ENCODE peak calls at places on chromosomes 2 and 18, in five cellular contexts. E, M, Y, I and K are unnamed samples.

GRCh38 chr18:34866739-34867138 is 156.6 kb downstream of the DTNA start:
- DNase-seq in Y (peak), I (no peak), E (no peak), M (peak), K (no peak)

GRCh38 chr2:113061896-113062770 is 3.1 kb downstream of the IL36RN start:
- DNase-seq in E (no peak), Y (no peak), I (no peak), M (no peak), K (no peak)

GRCh38 chr2:9166579-9167392 is 39.8 kb upstream of the ASAP2 start:
- DNase-seq in I (peak), E (no peak), M (no peak), Y (no peak), K (no peak)

GRCh38 chr2:219369447-219369861 is 18.3 kb downstream of the DNPEP start:
- DNase-seq in Y (peak), I (no peak), E (no peak), M (no peak), K (no peak)

GRCh38 chr18:48769006-48769646 is 181.6 kb downstream of the SMAD7 start:
- DNase-seq in I (no peak), E (no peak), Y (no peak), M (no peak), K (no peak)

GRCh38 chr18:34637094-34637801 is 72.8 kb upstream of the DTNA start:
- DNase-seq in E (no peak), Y (no peak), M (no peak), I (no peak), K (no peak)

GRCh38 chr2:126942427-126943203 is 43.9 kb downstream of the TEX51 start:
- DNase-seq in E (no peak), Y (no peak), I (no peak), M (no peak), K (peak)

GRCh38 chr2:216057688-216058193 is 23.9 kb downstream of the PECR start:
- DNase-seq in E (peak), Y (no peak), M (no peak), I (no peak), K (no peak)

GRCh38 chr2:186617186-186617585 is 27.3 kb downstream of the ITGAV start:
- DNase-seq in Y (no peak), I (no peak), M (no peak), E (no peak), K (no peak)
- TF ChIP-seq JUN in Y (no peak), I (no peak), M (no peak), E (no peak), K (no peak)

GRCh38 chr2:20674974-20675679 is 8.2 kb downstream of the GDF7 start:
- DNase-seq in I (peak), Y (peak), E (no peak), M (peak), K (no peak)
- TF ChIP-seq JUN in I (no peak), Y (no peak), E (no peak), M (no peak), K (no peak)

GRCh38 chr2:84280873-84281272 is 178.2 kb downstream of the SUCLG1 start:
- DNase-seq in M (peak), I (no peak), E (no peak), Y (no peak), K (no peak)

GRCh38 chr2:84273406-84273805 is 185.7 kb downstream of the SUCLG1 start:
- DNase-seq in M (no peak), E (no peak), I (no peak), Y (no peak), K (no peak)

GRCh38 chr2:84278386-84278785 is 180.7 kb downstream of the SUCLG1 start:
- DNase-seq in M (no peak), I (no peak), E (no peak), Y (no peak), K (no peak)

GRCh38 chr2:84271987-84272386 is 187.1 kb downstream of the SUCLG1 start:
- DNase-seq in E (no peak), I (no peak), M (no peak), Y (no peak), K (no peak)

GRCh38 chr2:84276585-84277255 is 182.4 kb downstream of the SUCLG1 start:
- DNase-seq in E (no peak), M (no peak), I (no peak), Y (no peak), K (no peak)
- TF ChIP-seq JUN in E (no peak), M (no peak), I (no peak), Y (no peak), K (no peak)

DNA sequence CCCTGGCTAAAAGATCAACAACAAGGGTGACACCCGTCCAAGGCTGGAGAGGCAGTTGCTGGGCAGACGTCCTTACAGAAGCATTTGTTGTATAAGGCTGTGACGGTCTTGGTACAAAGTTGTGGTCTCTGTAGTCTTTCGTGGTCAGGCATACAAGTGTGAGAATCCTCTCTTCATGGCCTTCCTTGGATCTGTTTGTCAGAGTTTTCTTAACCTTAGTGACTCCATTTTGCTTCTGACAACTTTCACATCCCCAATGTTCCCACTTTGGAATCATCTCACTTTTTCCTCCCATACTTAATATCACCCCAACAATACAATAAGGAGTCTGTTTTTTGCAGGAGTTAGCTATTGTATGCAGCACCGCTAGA is 72.7 kb upstream of the ZCCHC2 start:
- DNase-seq in I (no peak), Y (no peak), M (no peak), E (no peak), K (no peak)
- TF ChIP-seq JUN in I (no peak), Y (no peak), M (no peak), E (no peak), K (no peak)

GRCh38 chr2:197281421-197281820 is 29.2 kb downstream of the ANKRD44 start:
- DNase-seq in I (no peak), E (no peak), Y (no peak), M (no peak), K (no peak)

GRCh38 chr2:197277726-197278259 is 32.8 kb downstream of the ANKRD44 start:
- DNase-seq in Y (no peak), M (no peak), I (no peak), E (no peak), K (no peak)

GRCh38 chr2:197276156-197276555 is 34.4 kb downstream of the ANKRD44 start:
- DNase-seq in M (no peak), E (no peak), Y (no peak), I (no peak), K (no peak)

GRCh38 chr2:197278804-197279763 is 31.5 kb downstream of the ANKRD44 start:
- DNase-seq in Y (no peak), M (no peak), E (no peak), I (no peak), K (no peak)

DNA sequence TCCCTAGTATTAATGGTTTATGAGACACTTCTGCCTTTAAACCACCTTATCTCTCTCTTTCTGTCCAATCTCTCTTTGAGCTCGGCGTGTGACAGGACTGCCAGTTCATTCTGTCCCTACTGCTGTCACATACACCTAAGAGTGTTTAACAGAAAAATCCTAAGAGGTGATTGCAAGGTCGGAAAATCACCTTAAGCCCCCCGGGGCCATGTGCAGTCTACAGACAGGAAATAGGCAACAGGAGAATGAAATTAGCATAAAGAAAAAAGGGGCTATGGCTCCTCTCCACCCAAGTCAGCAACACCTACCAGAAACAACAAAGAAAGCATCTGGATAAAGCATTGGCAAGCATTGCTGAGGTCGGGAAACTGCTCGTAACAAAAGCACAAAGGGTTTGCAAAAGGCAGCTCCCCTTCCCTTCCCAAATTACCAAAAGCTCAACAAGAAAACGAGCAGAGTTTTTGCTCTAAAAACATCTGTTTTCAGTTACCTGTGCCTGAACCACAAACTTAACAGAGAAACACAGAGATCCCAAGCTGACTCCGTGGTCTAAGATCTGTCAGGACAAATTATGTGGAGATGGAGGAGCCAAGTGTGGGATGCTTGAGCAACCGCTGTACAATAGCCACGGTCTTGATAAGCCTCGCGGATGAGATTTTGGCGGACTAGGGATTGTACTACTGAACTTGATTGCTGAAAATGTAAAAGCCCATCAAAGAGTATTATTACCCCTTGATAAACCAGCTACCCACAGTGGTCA is 30.4 kb downstream of the ANKRD44 start:
- DNase-seq in I (no peak), Y (no peak), E (no peak), M (no peak), K (no peak)
- TF ChIP-seq JUN in I (no peak), Y (no peak), E (no peak), M (no peak), K (no peak)

DNA sequence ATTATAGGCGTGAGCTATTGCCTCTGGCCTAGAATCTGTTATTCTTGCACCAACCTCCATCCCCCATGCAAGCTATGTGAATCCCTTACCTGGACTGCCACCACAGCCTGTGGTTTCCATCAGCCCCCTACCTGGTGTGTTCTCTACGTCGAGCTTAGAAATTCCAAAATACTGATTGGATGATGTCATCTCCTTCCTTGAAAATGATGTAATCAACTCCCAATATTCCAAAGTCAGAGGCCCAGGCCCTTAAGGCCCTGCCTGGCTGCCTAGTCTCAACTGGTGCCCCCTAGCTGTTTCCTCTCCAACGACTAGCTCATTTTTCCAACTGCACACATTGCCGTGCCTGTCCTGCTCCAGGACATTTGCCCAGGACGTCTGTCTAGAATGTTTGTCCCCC is 41.3 kb upstream of the GBX2 start:
- DNase-seq in Y (peak), E (no peak), M (no peak), I (no peak), K (peak)
- TF ChIP-seq JUN in Y (peak), E (no peak), M (no peak), I (no peak), K (no peak)

GRCh38 chr18:36157441-36157840 is 27.7 kb downstream of the ELP2 start:
- DNase-seq in Y (no peak), M (no peak), E (no peak), I (no peak), K (no peak)
- TF ChIP-seq JUN in Y (no peak), M (no peak), E (no peak), I (no peak), K (no peak)

GRCh38 chr2:203782262-203782976 is 76.0 kb downstream of the CD28 start:
- DNase-seq in E (peak), Y (peak), M (peak), I (peak), K (peak)
- TF ChIP-seq JUN in E (no peak), Y (peak), M (no peak), I (no peak), K (no peak)

DNA sequence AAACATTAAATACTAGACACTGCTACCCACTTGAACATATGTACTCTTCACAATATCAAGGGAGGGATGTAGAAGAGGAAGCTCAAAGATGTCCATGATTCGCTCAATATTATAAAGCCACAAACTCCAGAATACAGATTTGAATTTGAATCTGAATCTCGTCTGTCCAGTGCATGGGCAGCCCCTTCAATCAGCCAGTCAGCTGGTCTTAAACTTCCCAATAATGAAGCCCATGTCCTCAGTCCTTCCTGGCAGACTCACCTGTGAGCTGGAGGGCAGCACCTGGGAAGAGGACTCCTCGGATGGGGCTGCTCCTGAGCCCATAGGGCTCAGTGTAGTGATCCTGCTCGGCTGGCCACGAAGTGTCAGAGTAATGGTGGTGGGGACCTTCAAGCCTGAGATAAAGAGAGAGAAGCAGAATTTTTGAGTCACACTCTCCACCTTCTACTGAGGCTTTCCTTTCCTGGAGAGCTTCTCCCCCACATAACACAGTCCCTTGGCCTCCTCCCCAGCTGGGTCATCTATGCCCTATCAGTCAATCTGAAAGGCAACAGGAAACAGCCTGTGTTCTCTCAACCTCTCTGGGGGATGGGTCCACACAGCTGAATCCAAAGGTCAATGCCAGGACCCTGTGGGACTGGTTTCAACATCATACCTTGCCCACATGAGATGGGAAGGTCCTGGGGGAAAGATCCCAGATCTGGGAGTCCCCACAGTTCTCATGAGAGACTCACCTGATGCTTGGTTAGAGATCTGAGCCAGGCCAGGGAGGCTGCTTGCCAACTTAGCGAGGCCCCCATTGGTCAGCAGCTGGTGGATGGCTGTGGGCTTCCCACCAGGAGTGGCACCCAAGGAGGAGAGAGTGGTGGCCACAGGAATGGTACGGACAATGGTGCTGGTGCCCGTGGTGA is 36.5 kb downstream of the KANSL3 start:
- DNase-seq in E (no peak), M (peak), Y (no peak), I (peak), K (no peak)
- TF ChIP-seq JUN in E (no peak), M (no peak), Y (no peak), I (peak), K (no peak)